ENCODE peak calls at places on chromosomes 4 and X, in six cellular contexts. S is GM12865, A is NCI-H524, V is RCC 7860, K is stromal cell of bone marrow, H is activated T-cell treated with anti-CD3 and anti-CD28 coated beads for 48 hours. B is an unnamed sample.

GRCh38 chr4:169902658-169903345 is 123.4 kb downstream of the MFAP3L start:
- DNase-seq in S (no peak), A (no peak), V (no peak), K (no peak), H (no peak), B (no peak)

GRCh38 chrX:139738581-139738980 is 30.6 kb upstream of the MCF2 start:
- DNase-seq in S (peak; percentile 3), A (no peak), V (no peak), K (no peak), H (no peak), B (no peak)

GRCh38 chr4:140326395-140326993 is 47.0 kb upstream of the SCOC start:
- DNase-seq in S (no peak), A (no peak), V (no peak), K (peak; percentile 25), H (no peak), B (no peak)

GRCh38 chr4:40550900-40551546 is 78.6 kb downstream of the RBM47 start:
- DNase-seq in S (peak; percentile 84), A (no peak), V (peak; percentile 53), K (no peak), H (no peak), B (no peak)

GRCh38 chrX:11450354-11450753 is 157.1 kb downstream of the AMELX start:
- DNase-seq in S (no peak), A (no peak), V (no peak), K (no peak), H (no peak), B (no peak)

GRCh38 chr4:100569196-100569595 is 51.4 kb upstream of the EMCN start:
- DNase-seq in S (peak; percentile 60), A (no peak), V (no peak), K (no peak), H (no peak), B (no peak)

GRCh38 chr4:111960241-111960667 is 185.0 kb upstream of the FAM241A start:
- DNase-seq in S (peak; percentile 54), A (no peak), V (peak; percentile 47), K (peak; percentile 28), H (no peak), B (no peak)

GRCh38 chrX:276588-277171 is 4.5 kb upstream of the PLCXD1 start:
- DNase-seq in S (no peak), A (no peak), V (peak; percentile 14), K (peak; percentile 19), H (no peak), B (no peak)

GRCh38 chr4:56187601-56188177 is 199.6 kb downstream of the AASDH start:
- DNase-seq in S (no peak), A (no peak), V (no peak), K (no peak), H (no peak), B (no peak)

GRCh38 chr4:80918004-80918403 is 112.5 kb upstream of the BMP3 start:
- DNase-seq in S (no peak), A (no peak), V (no peak), K (peak; percentile 16), H (no peak), B (no peak)

GRCh38 chrX:71253253-71254091 is 468 bp downstream of the ZMYM3 start:
- DNase-seq in S (peak; percentile 57), A (peak; percentile 29), V (peak; percentile 15), K (no peak), H (peak; percentile 35), B (peak; percentile 62)